ENCODE peak calls at places on chromosomes 11 and 22, in four cellular contexts. J is tibial nerve; T is CD8-positive, alpha-beta T cell; V is brain microvascular endothelial cell. O is an unnamed sample. For H3K27me3, the result is how much of the 10 kb centered on the place peaks cover.

GRCh38 chr11:35593143-35593542 is 25.1 kb upstream of the FJX1 start:
- DNase-seq in J (peak), T (no peak), V (peak), O (peak)

GRCh38 chr11:18264035-18264434 is 2.0 kb upstream of the SAA1 start:
- DNase-seq in J (no peak), T (no peak), V (no peak), O (no peak)

GRCh38 chr22:24977370-24978230 is 25.1 kb downstream of the KIAA1671 start:
- DNase-seq in J (peak), T (no peak), V (no peak), O (no peak)

GRCh38 chr11:95085117-95085825 is 4.4 kb upstream of the ENDOD1 start:
- DNase-seq in J (no peak), T (no peak), V (no peak), O (no peak)

GRCh38 chr11:125345706-125346561 is 150.1 kb downstream of the FEZ1 start:
- DNase-seq in J (peak), T (peak), V (peak), O (no peak)

GRCh38 chr11:10373340-10373739 is 68.5 kb downstream of the ADM start:
- DNase-seq in J (no peak), T (no peak), V (no peak), O (no peak)

GRCh38 chr22:46734830-46735453 is 3.1 kb downstream of the CERK start:
- DNase-seq in J (no peak), T (peak), V (no peak), O (no peak)

GRCh38 chr11:15816996-15817395 is 539.4 kb downstream of the SOX6 start:
- DNase-seq in J (no peak), T (no peak), V (peak), O (no peak)

GRCh38 chr22:25085930-25086901 is 113.4 kb upstream of the CRYBB3 start:
- DNase-seq in J (peak), T (no peak), V (no peak), O (no peak)

GRCh38 chr11:99422581-99423434 is 402.1 kb downstream of the CNTN5 start:
- DNase-seq in J (no peak), T (no peak), V (no peak), O (no peak)

GRCh38 chr11:118055966-118056365 is 20.9 kb upstream of the TMPRSS4 start:
- DNase-seq in J (no peak), T (no peak), V (no peak), O (no peak)

GRCh38 chr11:124644426-124645280 is 22.0 kb downstream of the TBRG1 start:
- DNase-seq in J (peak), T (peak), V (peak), O (no peak)

GRCh38 chr11:130449246-130449990 is 973 bp downstream of the ADAMTS15 start:
- DNase-seq in J (no peak), T (no peak), V (no peak), O (no peak)

GRCh38 chr11:22898036-22898435 is 37.8 kb upstream of the CCDC179 start:
- DNase-seq in J (no peak), T (no peak), V (no peak), O (no peak)

GRCh38 chr11:122933434-122933833 is 48.2 kb downstream of the BSX start:
- DNase-seq in J (no peak), T (no peak), V (no peak), O (peak)

GRCh38 chr11:46238967-46239800 is 38.3 kb upstream of the CREB3L1 start:
- DNase-seq in J (peak), T (peak), V (peak), O (no peak)

GRCh38 chr11:71240865-71241691 is 11.3 kb downstream of the SHANK2 start:
- DNase-seq in J (peak), T (no peak), V (peak), O (peak)

GRCh38 chr11:44805152-44805461 is 78.3 kb downstream of the TSPAN18 start:
- DNase-seq in J (no peak), T (no peak), V (no peak), O (no peak)

GRCh38 chr11:60498853-60499252 is 6.3 kb downstream of the MS4A12 start:
- DNase-seq in J (no peak), T (no peak), V (no peak), O (no peak)

GRCh38 chr11:68373810-68374501 is 61.6 kb downstream of the LRP5 start:
- DNase-seq in J (no peak), T (no peak), V (no peak), O (no peak)

GRCh38 chr22:46848227-46848626 is 85.8 kb downstream of the TBC1D22A start:
- DNase-seq in J (no peak), T (no peak), V (peak), O (no peak)

GRCh38 chr22:29581799-29582198 is 886 bp upstream of the NIPSNAP1 start:
- DNase-seq in J (no peak), T (no peak), V (no peak), O (no peak)

GRCh38 chr11:24153337-24153736 is 343.5 kb upstream of the LUZP2 start:
- DNase-seq in J (no peak), T (no peak), V (no peak), O (no peak)

GRCh38 chr11:1153951-1154487 is 3.7 kb upstream of the MUC5AC start:
- DNase-seq in J (peak), T (no peak), V (peak), O (peak)

GRCh38 chr22:46056169-46057041 is 79.4 kb upstream of the WNT7B start:
- DNase-seq in J (no peak), T (no peak), V (no peak), O (no peak)

GRCh38 chr22:29464581-29464980 is 15.4 kb upstream of the NEFH start:
- DNase-seq in J (no peak), T (no peak), V (no peak), O (no peak)

GRCh38 chr11:19241260-19242183 is 777 bp upstream of the E2F8 start:
- DNase-seq in J (no peak), T (no peak), V (no peak), O (no peak)

GRCh38 chr22:33860386-33860785 is 59.9 kb downstream of the LARGE1 start:
- DNase-seq in J (no peak), T (no peak), V (no peak), O (no peak)

GRCh38 chr11:34002420-34002819 is 49.1 kb upstream of the CAPRIN1 start:
- DNase-seq in J (no peak), T (no peak), V (no peak), O (no peak)

GRCh38 chr22:21940521-21940920 is 12.1 kb downstream of the PPM1F start:
- DNase-seq in J (no peak), T (no peak), V (no peak), O (no peak)

GRCh38 chr11:95835351-95835750 is 45.1 kb downstream of the CEP57 start:
- DNase-seq in J (peak), T (no peak), V (no peak), O (no peak)

GRCh38 chr11:12669930-12670329 is 4.3 kb upstream of the TEAD1 start:
- DNase-seq in J (no peak), T (no peak), V (no peak), O (no peak)

GRCh38 chr11:17385926-17386325 is 2.5 kb downstream of the KCNJ11 start:
- DNase-seq in J (no peak), T (no peak), V (no peak), O (no peak)

GRCh38 chr11:124442442-124442841 is 3.1 kb downstream of the OR8B8 start:
- DNase-seq in J (no peak), T (no peak), V (peak), O (no peak)

GRCh38 chr11:11535611-11536010 is 86.2 kb downstream of the GALNT18 start:
- DNase-seq in J (no peak), T (no peak), V (no peak), O (no peak)

GRCh38 chr11:116517077-116517476 is 255.7 kb downstream of the BUD13 start:
- DNase-seq in J (no peak), T (no peak), V (no peak), O (no peak)

GRCh38 chr11:122618927-122619326 is 36.6 kb upstream of the UBASH3B start:
- DNase-seq in J (no peak), T (no peak), V (no peak), O (no peak)

GRCh38 chr11:291281-292210 is 2.6 kb downstream of the PGGHG start:
- DNase-seq in J (no peak), T (peak), V (no peak), O (no peak)

GRCh38 chr22:49999063-49999900 is 13.3 kb downstream of the IL17REL start:
- DNase-seq in J (no peak), T (peak), V (no peak), O (no peak)

GRCh38 chr11:66981976-66982578 is 7.0 kb downstream of the C11orf86 start:
- DNase-seq in J (peak), T (peak), V (peak), O (peak)

DNA sequence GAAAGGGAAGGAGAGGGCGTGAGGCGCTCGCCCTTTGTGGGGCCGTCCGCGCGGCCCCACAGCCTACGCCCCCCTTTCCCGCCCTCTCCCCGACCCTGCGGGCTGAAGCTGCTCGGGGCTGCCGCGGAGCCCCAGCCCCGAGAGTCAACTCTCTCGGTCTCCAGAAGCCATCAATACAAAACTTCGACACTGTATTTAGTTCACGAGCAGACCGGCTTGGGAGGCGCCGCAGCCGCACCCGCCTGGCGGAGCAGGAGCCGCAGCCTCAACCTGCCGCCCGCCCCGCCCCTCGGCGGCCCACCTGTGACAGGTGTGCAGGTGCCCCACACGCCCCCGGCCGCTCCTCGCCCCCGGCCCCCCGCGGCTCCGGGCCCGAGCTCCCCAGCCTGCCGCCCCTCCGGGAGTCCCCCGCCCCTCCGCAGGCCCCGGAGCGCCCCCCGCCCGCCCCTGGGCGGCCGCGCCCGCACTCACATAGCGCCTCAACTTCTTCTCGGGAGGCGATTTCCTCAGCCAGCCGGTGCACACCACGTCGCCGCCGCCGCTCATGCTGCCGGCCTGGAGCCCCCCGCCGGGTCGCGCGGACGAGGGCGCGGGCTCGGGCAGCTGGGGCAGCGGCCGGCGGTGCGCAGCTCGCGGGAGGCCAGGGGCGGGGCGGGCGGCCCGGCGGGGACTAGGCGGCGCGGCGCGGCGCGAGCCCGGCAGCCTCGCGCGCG is at the start of gene GAB2:
- DNase-seq in J (no peak), T (peak), V (no peak), O (no peak)
- TF ChIP-seq CTCF in J (no peak), T (no peak), V (no peak), O (no peak)

GRCh38 chr22:27217154-27217553 is 559.8 kb downstream of the MIAT start:
- DNase-seq in J (no peak), T (no peak), V (no peak), O (no peak)
- H3K27me3 ChIP-seq in J (under half), T (under half), V (under half), O (under half)

GRCh38 chr11:47616726-47617416 is 22.7 kb upstream of the C1QTNF4 start:
- DNase-seq in J (peak), T (no peak), V (peak), O (no peak)
- TF ChIP-seq CTCF in J (peak), T (no peak), V (peak), O (peak)

DNA sequence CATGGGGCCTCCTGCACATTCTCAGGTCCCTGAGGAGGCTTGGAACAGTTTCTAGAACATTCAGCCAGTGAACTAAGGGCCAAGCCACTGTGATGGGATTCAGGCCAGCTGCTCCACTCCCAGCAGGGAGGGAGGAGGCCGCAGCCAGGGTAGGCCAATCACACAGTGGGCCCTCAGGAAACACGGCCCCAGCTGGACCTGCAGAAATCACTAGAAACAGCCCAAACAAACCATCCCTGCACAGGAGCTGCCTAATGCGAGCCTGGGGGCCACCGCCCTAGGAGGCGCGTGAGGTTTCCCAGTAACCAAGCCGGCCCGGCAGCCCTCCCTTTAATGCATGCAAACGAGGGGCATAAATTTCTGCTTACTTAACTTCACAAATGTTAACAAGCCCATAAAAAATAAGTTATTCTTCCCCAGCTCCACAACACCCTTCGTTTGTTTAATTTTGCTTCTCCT is 25.8 kb downstream of the ELFN2 start:
- DNase-seq in J (peak), T (no peak), V (no peak), O (no peak)
- H3K27me3 ChIP-seq in J (under half), T (under half), V (under half), O (under half)

GRCh38 chr11:77508031-77508430 is 34.1 kb upstream of the PAK1 start:
- DNase-seq in J (no peak), T (no peak), V (no peak), O (no peak)
- TF ChIP-seq CTCF in J (no peak), T (no peak), V (no peak), O (peak)

DNA sequence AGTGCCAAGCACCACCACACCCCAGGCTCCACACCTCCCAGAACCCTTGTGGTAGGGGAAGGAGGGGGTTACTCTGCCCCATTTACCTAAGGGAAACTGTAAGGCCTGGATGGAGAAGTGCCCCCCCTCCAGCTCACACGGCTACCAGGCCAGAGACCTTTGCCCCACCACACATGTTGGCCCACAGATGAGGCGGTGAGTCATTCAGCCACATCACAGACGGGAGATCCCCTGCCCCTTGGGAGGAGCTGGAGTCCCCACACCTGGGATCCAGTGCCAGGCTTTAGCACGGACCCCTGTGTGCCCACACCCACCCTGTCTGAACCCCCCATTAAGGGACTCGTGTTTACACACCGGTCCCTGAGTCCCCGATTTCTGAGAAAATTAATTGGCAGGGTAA is 24.9 kb downstream of the CDKN1C start:
- DNase-seq in J (no peak), T (no peak), V (peak), O (no peak)
- H3K27me3 ChIP-seq in J (under half), T (under half), V (under half), O (under half)